ENCODE peak calls at places on chromosomes 5 and 9, in seven cellular contexts. W, U, E, Z, J, T and I are unnamed samples.

GRCh38 chr5:153965102-153965645 is 73.5 kb downstream of the FAM114A2 start:
- DNase-seq in Z (peak), W (peak), J (peak), T (peak), E (peak), U (peak), I (peak)

GRCh38 chr9:116087751-116088194 is 65.8 kb upstream of the PAPPA start:
- DNase-seq in U (peak), Z (no peak), W (no peak), J (no peak), T (no peak), E (peak), I (no peak)

GRCh38 chr9:38362912-38363588 is 29.5 kb upstream of the ALDH1B1 start:
- DNase-seq in W (peak), U (peak), T (peak), Z (peak), J (peak), E (peak), I (peak)

GRCh38 chr9:6779417-6780241 is 21.9 kb downstream of the KDM4C start:
- DNase-seq in Z (no peak), U (no peak), T (no peak), W (no peak), J (peak), E (no peak), I (peak)

GRCh38 chr9:71830131-71830530 is 61.8 kb upstream of the CEMIP2 start:
- DNase-seq in U (no peak), Z (no peak), T (no peak), W (no peak), E (no peak), J (no peak), I (no peak)

GRCh38 chr9:36327903-36328302 is 69.7 kb upstream of the GNE start:
- DNase-seq in U (peak), W (no peak), T (no peak), J (no peak), Z (no peak), E (peak), I (no peak)

GRCh38 chr9:116421006-116421538 is 266.0 kb upstream of the TRIM32 start:
- DNase-seq in J (no peak), E (peak), U (peak), W (peak), T (no peak), Z (no peak), I (no peak)

GRCh38 chr5:143008809-143009521 is 238.8 kb downstream of the ARHGAP26 start:
- DNase-seq in W (peak), Z (peak), U (peak), J (no peak), E (peak), T (no peak), I (peak)

GRCh38 chr5:98482321-98483111 is 290.9 kb upstream of the RGMB start:
- DNase-seq in J (peak), Z (no peak), E (no peak), W (no peak), T (no peak), U (no peak), I (no peak)

GRCh38 chr5:40017918-40018317 is 593.1 kb upstream of the DAB2 start:
- DNase-seq in T (no peak), J (no peak), U (no peak), W (no peak), E (no peak), Z (no peak), I (no peak)

GRCh38 chr5:159746707-159747106 is 169.6 kb upstream of the ADRA1B start:
- DNase-seq in W (no peak), Z (no peak), T (no peak), J (no peak), U (no peak), E (no peak), I (no peak)

GRCh38 chr9:135474915-135475314 is 4.7 kb upstream of the PPP1R26 start:
- DNase-seq in E (no peak), Z (no peak), J (peak), T (peak), U (no peak), W (no peak), I (peak)

GRCh38 chr5:73433982-73434342 is 14.6 kb downstream of the FOXD1 start:
- DNase-seq in E (peak), J (no peak), Z (no peak), T (no peak), U (peak), W (peak), I (no peak)

GRCh38 chr5:145941677-145942130 is 5.3 kb downstream of the SH3RF2 start:
- DNase-seq in U (no peak), T (no peak), W (no peak), E (peak), J (no peak), Z (no peak), I (no peak)

GRCh38 chr9:76365028-76365427 is 29.2 kb downstream of the RFK start:
- DNase-seq in Z (no peak), W (no peak), T (no peak), J (no peak), U (peak), E (peak), I (no peak)

GRCh38 chr9:105835721-105836120 is 141.4 kb downstream of the TMEM38B start:
- DNase-seq in T (peak), U (no peak), E (no peak), Z (no peak), W (no peak), J (peak), I (no peak)

GRCh38 chr9:114276908-114277821 is 45.7 kb upstream of the ORM1 start:
- DNase-seq in Z (no peak), E (peak), W (peak), U (peak), T (no peak), J (peak), I (no peak)

GRCh38 chr5:128408622-128409021 is 129.4 kb downstream of the FBN2 start:
- DNase-seq in U (no peak), T (no peak), J (no peak), E (peak), W (no peak), Z (no peak), I (peak)

GRCh38 chr9:4341554-4341953 is 41.7 kb upstream of the GLIS3 start:
- DNase-seq in E (no peak), W (no peak), J (no peak), T (no peak), U (no peak), Z (no peak), I (no peak)

GRCh38 chr5:150650713-150651000 is 10.2 kb downstream of the SYNPO start:
- DNase-seq in E (no peak), J (no peak), U (no peak), W (no peak), T (no peak), Z (no peak), I (no peak)

GRCh38 chr5:156912869-156913268 is 50.2 kb downstream of the TIMD4 start:
- DNase-seq in T (no peak), Z (no peak), U (no peak), J (no peak), E (no peak), W (no peak), I (no peak)

GRCh38 chr5:35644543-35644942 is 26.9 kb downstream of the SPEF2 start:
- DNase-seq in E (peak), T (no peak), W (no peak), U (no peak), Z (no peak), J (peak), I (peak)

GRCh38 chr9:77375956-77376532 is 198.7 kb downstream of the VPS13A start:
- DNase-seq in Z (no peak), W (no peak), E (peak), U (no peak), T (no peak), J (peak), I (no peak)

GRCh38 chr9:121233906-121234901 is 32.5 kb upstream of the RAB14 start:
- DNase-seq in J (no peak), U (peak), E (no peak), T (no peak), W (no peak), Z (no peak), I (no peak)

GRCh38 chr5:54721951-54722654 is 204.5 kb downstream of the SNX18 start:
- DNase-seq in E (no peak), T (no peak), W (no peak), J (no peak), Z (no peak), U (no peak), I (no peak)